ENCODE peak calls at places on chromosomes 7 and 10, in seven cellular contexts. N is esophagus squamous epithelium, Z is adrenal gland, A is H54, D is tibial nerve, X is testis, F is K562. T is an unnamed sample.

GRCh38 chr7:103660455-103661371 is 214.7 kb upstream of the SLC26A5 start:
- DNase-seq in N (no peak), Z (no peak), A (no peak), D (no peak), X (no peak), F (peak), T (no peak)

GRCh38 chr10:109820620-109821405 is 102.5 kb downstream of the XPNPEP1 start:
- DNase-seq in N (no peak), Z (no peak), A (no peak), D (no peak), X (no peak), F (no peak), T (no peak)

GRCh38 chr10:67668448-67668847 is 27.5 kb downstream of the CTNNA3 start:
- DNase-seq in N (no peak), Z (no peak), A (no peak), D (no peak), X (no peak), F (no peak), T (no peak)

GRCh38 chr10:103682042-103682441 is 173.3 kb downstream of the SH3PXD2A start:
- DNase-seq in N (no peak), Z (no peak), A (no peak), D (peak), X (no peak), F (no peak), T (no peak)

GRCh38 chr7:31102151-31102972 is 50.3 kb downstream of the ADCYAP1R1 start:
- DNase-seq in N (no peak), Z (peak), A (no peak), D (no peak), X (no peak), F (no peak), T (peak)

GRCh38 chr7:143214789-143215679 is 6.8 kb upstream of the TAS2R40 start:
- DNase-seq in N (no peak), Z (peak), A (peak), D (peak), X (peak), F (peak), T (peak)

GRCh38 chr10:117274509-117274908 is 33.6 kb downstream of the SLC18A2 start:
- DNase-seq in N (no peak), Z (no peak), A (no peak), D (no peak), X (no peak), F (no peak), T (no peak)

GRCh38 chr10:69477968-69478597 is 26.8 kb downstream of the TSPAN15 start:
- DNase-seq in N (no peak), Z (no peak), A (no peak), D (no peak), X (no peak), F (no peak), T (no peak)

GRCh38 chr7:27182861-27183681 is 2.0 kb downstream of the HOXA11 start:
- DNase-seq in N (no peak), Z (peak), A (no peak), D (no peak), X (no peak), F (no peak), T (peak)

GRCh38 chr7:151982806-151983205 is 26.6 kb downstream of the GALNTL5 start:
- DNase-seq in N (no peak), Z (no peak), A (no peak), D (no peak), X (no peak), F (no peak), T (no peak)

GRCh38 chr7:17230099-17230807 is 68.2 kb upstream of the AHR start:
- DNase-seq in N (no peak), Z (peak), A (no peak), D (no peak), X (peak), F (no peak), T (no peak)

GRCh38 chr7:84948632-84949031 is 238.2 kb downstream of the SEMA3D start:
- DNase-seq in N (no peak), Z (no peak), A (no peak), D (no peak), X (no peak), F (no peak), T (no peak)

GRCh38 chr7:157391036-157391710 is 54.4 kb downstream of the DNAJB6 start:
- DNase-seq in N (no peak), Z (no peak), A (no peak), D (no peak), X (peak), F (no peak), T (no peak)
- TF ChIP-seq POLR2A in N (no peak), Z (no peak), A (no peak), D (no peak), X (no peak), F (no peak), T (no peak)

GRCh38 chr7:118949031-118949430 is 724.5 kb downstream of the ANKRD7 start:
- DNase-seq in N (no peak), Z (no peak), A (no peak), D (no peak), X (no peak), F (no peak), T (no peak)
- TF ChIP-seq POLR2A in N (no peak), Z (no peak), A (no peak), D (no peak), X (no peak), F (no peak), T (no peak)

GRCh38 chr7:106283831-106284515 is 810 bp downstream of the NAMPT start:
- DNase-seq in N (no peak), Z (peak), A (peak), D (peak), X (peak), F (peak), T (peak)
- TF ChIP-seq POLR2A in N (peak), Z (peak), A (no peak), D (peak), X (no peak), F (peak), T (no peak)

DNA sequence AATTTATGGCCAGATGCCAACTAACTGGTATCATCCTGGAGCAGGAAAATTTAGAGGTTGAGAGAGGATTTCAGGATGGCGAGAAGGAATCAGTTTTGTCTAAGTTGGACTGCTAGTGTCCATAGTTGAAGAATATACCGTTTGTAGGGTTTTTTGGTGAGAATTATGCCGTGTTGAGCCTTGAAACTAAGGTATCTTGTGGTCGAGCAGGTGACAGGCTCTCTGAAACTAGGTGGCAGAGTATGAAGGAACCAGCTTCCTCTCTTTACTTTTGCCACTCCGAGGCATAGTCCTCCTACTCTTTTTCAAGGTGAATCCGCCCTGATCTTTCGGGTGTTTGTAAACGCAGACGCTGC is 9.7 kb downstream of the MDFIC start:
- DNase-seq in N (no peak), Z (no peak), A (no peak), D (no peak), X (no peak), F (no peak), T (no peak)
- TF ChIP-seq POLR2A in N (no peak), Z (no peak), A (no peak), D (no peak), X (no peak), F (no peak), T (no peak)

DNA sequence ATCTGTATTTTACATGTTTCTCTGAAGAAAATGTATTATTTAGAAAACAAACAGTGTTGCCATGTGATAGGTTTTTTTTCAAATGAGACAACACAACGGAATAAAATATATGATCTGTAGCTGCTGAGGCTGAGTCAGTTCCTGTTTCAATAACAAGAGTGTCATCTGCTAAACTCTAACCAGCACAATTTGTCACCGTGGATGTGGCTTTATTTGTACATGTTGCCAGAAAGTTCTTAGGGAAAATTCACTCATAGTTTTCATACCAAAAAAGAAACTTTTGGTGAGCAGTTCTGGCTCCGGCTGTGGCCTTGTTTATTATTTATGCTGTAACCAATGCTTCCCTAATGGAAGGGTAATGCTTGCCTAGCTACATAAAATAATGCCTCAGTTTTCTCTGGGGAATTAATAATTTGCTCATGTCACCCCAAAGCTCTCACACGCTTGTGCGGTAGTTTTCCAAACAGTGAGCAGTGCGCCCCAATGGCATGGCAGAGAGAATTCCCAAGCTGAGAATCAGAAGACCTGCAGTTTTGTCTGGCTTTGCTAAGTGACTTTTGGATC is 20.3 kb upstream of the KLF6 start:
- DNase-seq in N (no peak), Z (no peak), A (no peak), D (peak), X (no peak), F (peak), T (no peak)
- TF ChIP-seq POLR2A in N (no peak), Z (no peak), A (no peak), D (no peak), X (no peak), F (no peak), T (no peak)

GRCh38 chr7:123608991-123609882 is 7.6 kb downstream of the ASB15 start:
- DNase-seq in N (no peak), Z (no peak), A (no peak), D (no peak), X (no peak), F (peak), T (no peak)
- TF ChIP-seq POLR2A in N (no peak), Z (no peak), A (no peak), D (no peak), X (no peak), F (no peak), T (no peak)

DNA sequence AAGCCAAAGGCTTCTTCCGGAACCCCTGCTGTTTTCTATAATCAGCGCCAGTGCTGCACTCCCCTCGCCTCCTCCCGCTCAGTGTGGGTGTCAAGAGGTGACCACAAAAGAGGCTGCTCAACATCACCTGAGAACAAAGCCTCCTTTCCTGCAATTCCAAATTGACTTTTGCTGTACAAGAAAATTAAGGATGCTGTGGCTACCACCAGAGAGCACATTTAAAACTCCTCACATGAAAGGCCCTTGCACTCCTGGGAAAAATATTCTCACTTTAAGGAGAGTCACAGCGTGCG is 96.4 kb downstream of the HIPK2 start:
- DNase-seq in N (no peak), Z (no peak), A (no peak), D (no peak), X (no peak), F (peak), T (no peak)
- TF ChIP-seq POLR2A in N (no peak), Z (no peak), A (no peak), D (no peak), X (no peak), F (no peak), T (no peak)